ENCODE peak calls at places on chromosomes 1 and 21, in six cellular contexts. One of them, this sample, is unnamed.

GRCh38 chr1:245751671-245752070 is 596.9 kb downstream of the KIF26B start:
- DNase-seq in neuronal stem cell: no peak
- DNase-seq in H1: no peak
- DNase-seq in H9: no peak
- DNase-seq in mesenchymal stem cell: no peak
- DNase-seq in trophoblast cell: no peak
- DNase-seq in this sample: no peak

GRCh38 chr1:62589321-62589720 is 8.0 kb upstream of the ANGPTL3 start:
- DNase-seq in mesenchymal stem cell: no peak
- DNase-seq in trophoblast cell: no peak
- DNase-seq in H9: no peak
- DNase-seq in neuronal stem cell: no peak
- DNase-seq in H1: no peak
- DNase-seq in this sample: peak; percentile 78

GRCh38 chr1:150061632-150062101 is 5.9 kb upstream of the VPS45 start:
- DNase-seq in mesenchymal stem cell: peak; percentile 82
- DNase-seq in H1: no peak
- DNase-seq in H9: no peak
- DNase-seq in neuronal stem cell: no peak
- DNase-seq in trophoblast cell: no peak
- DNase-seq in this sample: peak; percentile 97

GRCh38 chr1:7376676-7377075 is 394.4 kb upstream of the VAMP3 start:
- DNase-seq in H1: no peak
- DNase-seq in H9: no peak
- DNase-seq in mesenchymal stem cell: no peak
- DNase-seq in trophoblast cell: no peak
- DNase-seq in neuronal stem cell: no peak
- DNase-seq in this sample: no peak

GRCh38 chr1:180366386-180367068 is 135.8 kb downstream of the ACBD6 start:
- DNase-seq in H1: no peak
- DNase-seq in trophoblast cell: peak; percentile 8
- DNase-seq in mesenchymal stem cell: no peak
- DNase-seq in H9: no peak
- DNase-seq in neuronal stem cell: no peak
- DNase-seq in this sample: peak; percentile 70

GRCh38 chr1:203104789-203105188 is 19.0 kb upstream of the MYOG start:
- DNase-seq in neuronal stem cell: no peak
- DNase-seq in H1: no peak
- DNase-seq in mesenchymal stem cell: no peak
- DNase-seq in trophoblast cell: peak; percentile 77
- DNase-seq in H9: no peak
- DNase-seq in this sample: no peak

GRCh38 chr1:192545781-192546521 is 29.6 kb upstream of the RGS1 start:
- DNase-seq in mesenchymal stem cell: no peak
- DNase-seq in trophoblast cell: peak; percentile 88
- DNase-seq in neuronal stem cell: no peak
- DNase-seq in H9: no peak
- DNase-seq in H1: no peak
- DNase-seq in this sample: no peak

GRCh38 chr1:235866207-235866912 is at the start of gene LYST:
- DNase-seq in H9: peak; percentile 46
- DNase-seq in trophoblast cell: peak; percentile 62
- DNase-seq in mesenchymal stem cell: peak; percentile 76
- DNase-seq in H1: no peak
- DNase-seq in neuronal stem cell: peak; percentile 44
- DNase-seq in this sample: peak; percentile 52

GRCh38 chr1:155254228-155254713 is 1.0 kb downstream of the ENTREP3 start:
- DNase-seq in neuronal stem cell: no peak
- DNase-seq in trophoblast cell: no peak
- DNase-seq in H9: no peak
- DNase-seq in mesenchymal stem cell: no peak
- DNase-seq in H1: no peak
- DNase-seq in this sample: no peak

GRCh38 chr1:94481473-94481933 is 60.1 kb downstream of the F3 start:
- DNase-seq in trophoblast cell: peak; percentile 85
- DNase-seq in H9: peak; percentile 70
- DNase-seq in neuronal stem cell: peak; percentile 58
- DNase-seq in H1: peak; percentile 50
- DNase-seq in mesenchymal stem cell: peak; percentile 78
- DNase-seq in this sample: peak; percentile 74

GRCh38 chr1:163922743-163923186 is 601.0 kb downstream of the NUF2 start:
- DNase-seq in H9: no peak
- DNase-seq in trophoblast cell: peak; percentile 17
- DNase-seq in neuronal stem cell: no peak
- DNase-seq in mesenchymal stem cell: peak; percentile 2
- DNase-seq in H1: no peak
- DNase-seq in this sample: no peak

GRCh38 chr1:60564196-60564595 is 490.6 kb upstream of the C1orf87 start:
- DNase-seq in mesenchymal stem cell: no peak
- DNase-seq in neuronal stem cell: no peak
- DNase-seq in H1: no peak
- DNase-seq in trophoblast cell: no peak
- DNase-seq in H9: no peak
- DNase-seq in this sample: no peak

GRCh38 chr1:19390901-19391595 is 78.9 kb downstream of the SLC66A1 start:
- DNase-seq in trophoblast cell: peak; percentile 59
- DNase-seq in H1: no peak
- DNase-seq in neuronal stem cell: no peak
- DNase-seq in H9: no peak
- DNase-seq in mesenchymal stem cell: peak; percentile 62
- DNase-seq in this sample: peak; percentile 80

GRCh38 chr21:41648591-41649031 is 118.2 kb downstream of the RIPK4 start:
- DNase-seq in H9: no peak
- DNase-seq in neuronal stem cell: no peak
- DNase-seq in mesenchymal stem cell: no peak
- DNase-seq in trophoblast cell: no peak
- DNase-seq in H1: no peak
- DNase-seq in this sample: peak; percentile 78

GRCh38 chr1:33560680-33561079 is 88.2 kb downstream of the ZSCAN20 start:
- DNase-seq in neuronal stem cell: no peak
- DNase-seq in trophoblast cell: peak; percentile 14
- DNase-seq in H9: no peak
- DNase-seq in H1: no peak
- DNase-seq in mesenchymal stem cell: no peak
- DNase-seq in this sample: peak; percentile 8

GRCh38 chr1:29520571-29521437 is 284.5 kb downstream of the PTPRU start:
- DNase-seq in neuronal stem cell: no peak
- DNase-seq in H9: peak; percentile 21
- DNase-seq in mesenchymal stem cell: no peak
- DNase-seq in H1: peak; percentile 37
- DNase-seq in trophoblast cell: no peak
- DNase-seq in this sample: no peak

GRCh38 chr1:153355445-153356071 is 2.1 kb upstream of the S100A9 start:
- DNase-seq in mesenchymal stem cell: peak; percentile 24
- DNase-seq in H9: peak; percentile 86
- DNase-seq in H1: peak; percentile 67
- DNase-seq in neuronal stem cell: no peak
- DNase-seq in trophoblast cell: peak; percentile 96
- DNase-seq in this sample: peak; percentile 31

GRCh38 chr21:46096596-46096981 is 1.3 kb upstream of the COL6A2 start:
- DNase-seq in mesenchymal stem cell: no peak
- DNase-seq in trophoblast cell: no peak
- DNase-seq in H1: peak; percentile 41
- DNase-seq in H9: peak; percentile 15
- DNase-seq in neuronal stem cell: no peak
- DNase-seq in this sample: no peak

GRCh38 chr1:85137660-85138059 is 63.2 kb downstream of the SYDE2 start:
- DNase-seq in trophoblast cell: no peak
- DNase-seq in H1: no peak
- DNase-seq in neuronal stem cell: no peak
- DNase-seq in mesenchymal stem cell: no peak
- DNase-seq in H9: no peak
- DNase-seq in this sample: no peak

GRCh38 chr1:117237701-117238413 is 27.1 kb upstream of the VTCN1 start:
- DNase-seq in neuronal stem cell: no peak
- DNase-seq in trophoblast cell: peak; percentile 55
- DNase-seq in H1: no peak
- DNase-seq in mesenchymal stem cell: peak; percentile 3
- DNase-seq in H9: no peak
- DNase-seq in this sample: no peak

GRCh38 chr21:45613396-45613795 is 30.1 kb upstream of the PCBP3 start:
- DNase-seq in trophoblast cell: no peak
- DNase-seq in neuronal stem cell: no peak
- DNase-seq in mesenchymal stem cell: no peak
- DNase-seq in H9: peak; percentile 18
- DNase-seq in H1: no peak
- DNase-seq in this sample: no peak

GRCh38 chr1:31672988-31673387 is 28.3 kb upstream of the PEF1 start:
- DNase-seq in H9: no peak
- DNase-seq in trophoblast cell: no peak
- DNase-seq in mesenchymal stem cell: no peak
- DNase-seq in H1: no peak
- DNase-seq in neuronal stem cell: no peak
- DNase-seq in this sample: no peak

GRCh38 chr1:24392982-24393645 is 20.5 kb downstream of the STPG1 start:
- DNase-seq in H1: peak; percentile 42
- DNase-seq in mesenchymal stem cell: peak; percentile 39
- DNase-seq in H9: no peak
- DNase-seq in trophoblast cell: no peak
- DNase-seq in neuronal stem cell: no peak
- DNase-seq in this sample: no peak

GRCh38 chr1:6523566-6523965 is 30.7 kb downstream of the NOL9 start:
- DNase-seq in H9: peak; percentile 70
- DNase-seq in H1: no peak
- DNase-seq in mesenchymal stem cell: peak; percentile 56
- DNase-seq in trophoblast cell: peak; percentile 96
- DNase-seq in neuronal stem cell: no peak
- DNase-seq in this sample: peak; percentile 37

GRCh38 chr1:12019858-12020509 is 686 bp downstream of the MIIP start:
- DNase-seq in mesenchymal stem cell: peak; percentile 38
- DNase-seq in H9: no peak
- DNase-seq in neuronal stem cell: peak; percentile 14
- DNase-seq in H1: no peak
- DNase-seq in trophoblast cell: peak; percentile 55
- DNase-seq in this sample: peak; percentile 10

GRCh38 chr1:221723918-221724263 is 18.0 kb downstream of the DUSP10 start:
- DNase-seq in trophoblast cell: no peak
- DNase-seq in neuronal stem cell: no peak
- DNase-seq in H9: no peak
- DNase-seq in mesenchymal stem cell: no peak
- DNase-seq in H1: no peak
- DNase-seq in this sample: peak; percentile 43

GRCh38 chr1:221727146-221728036 is 14.5 kb downstream of the DUSP10 start:
- DNase-seq in neuronal stem cell: no peak
- DNase-seq in trophoblast cell: no peak
- DNase-seq in H9: no peak
- DNase-seq in H1: no peak
- DNase-seq in mesenchymal stem cell: no peak
- DNase-seq in this sample: no peak

GRCh38 chr1:221726331-221726692 is 15.6 kb downstream of the DUSP10 start:
- DNase-seq in trophoblast cell: no peak
- DNase-seq in mesenchymal stem cell: no peak
- DNase-seq in H1: no peak
- DNase-seq in neuronal stem cell: no peak
- DNase-seq in H9: no peak
- DNase-seq in this sample: no peak

GRCh38 chr1:221724931-221725605 is 16.8 kb downstream of the DUSP10 start:
- DNase-seq in trophoblast cell: peak; percentile 21
- DNase-seq in mesenchymal stem cell: peak; percentile 88
- DNase-seq in neuronal stem cell: no peak
- DNase-seq in H1: no peak
- DNase-seq in H9: no peak
- DNase-seq in this sample: peak; percentile 66

DNA sequence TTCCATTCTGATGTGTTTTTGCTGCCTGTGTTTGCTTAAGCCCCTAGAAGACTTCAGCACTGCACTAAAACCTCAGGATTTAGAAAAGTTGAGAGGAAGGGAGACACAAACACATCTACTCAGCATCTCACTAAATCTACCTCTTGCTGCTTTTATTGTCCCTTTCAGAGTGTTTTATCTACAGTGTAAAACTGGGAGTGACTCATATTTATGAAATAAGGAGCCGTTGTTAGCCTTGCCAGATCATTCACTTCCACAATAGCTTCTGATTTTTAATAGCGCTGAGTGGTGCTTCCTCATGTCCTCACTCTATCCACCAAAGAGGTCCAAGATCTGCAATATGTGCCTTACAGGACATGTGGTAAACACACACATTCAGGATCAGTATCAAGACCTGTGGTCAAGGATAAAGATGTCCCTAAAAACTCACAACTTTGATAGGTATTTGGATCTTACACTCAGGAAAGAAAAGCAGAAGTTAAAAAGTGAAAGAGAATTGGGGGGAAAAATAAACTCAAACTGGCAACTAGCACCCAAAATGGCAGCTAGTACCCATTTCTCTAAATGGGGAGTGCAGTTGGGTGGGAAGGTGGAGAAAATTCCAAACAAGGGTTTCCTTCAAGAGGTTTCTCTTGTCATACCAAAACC is 16.1 kb downstream of the DUSP10 start:
- DNase-seq in trophoblast cell: peak; percentile 9
- DNase-seq in mesenchymal stem cell: peak; percentile 55
- DNase-seq in neuronal stem cell: no peak
- DNase-seq in H1: no peak
- DNase-seq in H9: no peak
- DNase-seq in this sample: peak; percentile 60
- H2AFZ ChIP-seq in trophoblast cell: no peak overlapping the region
- H2AFZ ChIP-seq in mesenchymal stem cell: no peak overlapping the region
- H2AFZ ChIP-seq in neuronal stem cell: no peak overlapping the region
- H2AFZ ChIP-seq in H1: no peak overlapping the region
- H2AFZ ChIP-seq in H9: no peak overlapping the region
- H2AFZ ChIP-seq in this sample: no peak overlapping the region

GRCh38 chr1:156747737-156748669 is 3.5 kb downstream of the HDGF start:
- DNase-seq in mesenchymal stem cell: peak; percentile 40
- DNase-seq in neuronal stem cell: no peak
- DNase-seq in H1: no peak
- DNase-seq in H9: no peak
- DNase-seq in trophoblast cell: peak; percentile 18
- DNase-seq in this sample: no peak
- H3K4ac ChIP-seq in mesenchymal stem cell: peak overlapping the region; percentile 96
- H3K4ac ChIP-seq in neuronal stem cell: peak overlapping the region; percentile 69
- H3K4ac ChIP-seq in H1: peak overlapping the region; percentile 55
- H3K4ac ChIP-seq in H9: no peak overlapping the region
- H3K4ac ChIP-seq in trophoblast cell: peak overlapping the region; percentile 99
- H3K4ac ChIP-seq in this sample: peak overlapping the region; percentile 98

GRCh38 chr1:184222561-184223157 is 164.2 kb upstream of the C1orf21 start:
- DNase-seq in mesenchymal stem cell: peak; percentile 53
- DNase-seq in neuronal stem cell: no peak
- DNase-seq in H1: peak; percentile 83
- DNase-seq in H9: peak; percentile 54
- DNase-seq in trophoblast cell: peak; percentile 84
- DNase-seq in this sample: peak; percentile 55
- H2AFZ ChIP-seq in mesenchymal stem cell: no peak overlapping the region
- H2AFZ ChIP-seq in neuronal stem cell: no peak overlapping the region
- H2AFZ ChIP-seq in H1: no peak overlapping the region
- H2AFZ ChIP-seq in H9: no peak overlapping the region
- H2AFZ ChIP-seq in trophoblast cell: no peak overlapping the region
- H2AFZ ChIP-seq in this sample: no peak overlapping the region

GRCh38 chr1:214918745-214919144 is 163.8 kb upstream of the KCNK2 start:
- DNase-seq in mesenchymal stem cell: no peak
- DNase-seq in neuronal stem cell: no peak
- DNase-seq in H1: no peak
- DNase-seq in trophoblast cell: no peak
- DNase-seq in H9: no peak
- DNase-seq in this sample: no peak

GRCh38 chr1:214923516-214923915 is 159.0 kb upstream of the KCNK2 start:
- DNase-seq in trophoblast cell: no peak
- DNase-seq in mesenchymal stem cell: no peak
- DNase-seq in H1: no peak
- DNase-seq in H9: no peak
- DNase-seq in neuronal stem cell: no peak
- DNase-seq in this sample: no peak

GRCh38 chr1:214917081-214917635 is 165.4 kb upstream of the KCNK2 start:
- DNase-seq in neuronal stem cell: no peak
- DNase-seq in H1: no peak
- DNase-seq in H9: no peak
- DNase-seq in trophoblast cell: peak; percentile 49
- DNase-seq in mesenchymal stem cell: no peak
- DNase-seq in this sample: no peak

GRCh38 chr1:214920337-214920736 is 162.2 kb upstream of the KCNK2 start:
- DNase-seq in H9: no peak
- DNase-seq in trophoblast cell: no peak
- DNase-seq in mesenchymal stem cell: no peak
- DNase-seq in neuronal stem cell: no peak
- DNase-seq in H1: no peak
- DNase-seq in this sample: no peak
- H3K4ac ChIP-seq in H9: no peak overlapping the region
- H3K4ac ChIP-seq in trophoblast cell: no peak overlapping the region
- H3K4ac ChIP-seq in mesenchymal stem cell: no peak overlapping the region
- H3K4ac ChIP-seq in neuronal stem cell: no peak overlapping the region
- H3K4ac ChIP-seq in H1: no peak overlapping the region
- H3K4ac ChIP-seq in this sample: no peak overlapping the region